ENCODE peak calls at places on chromosomes 16 and 17, in eight cellular contexts. Z is mucosa of descending colon, P is ovary, V is body of pancreas, U is heart left ventricle, Q is D721Med, E is mesothelial cell of epicardium, X is heart right ventricle. J is an unnamed sample.

GRCh38 chr16:21684199-21684598 is 20.4 kb downstream of the OTOA start:
- DNase-seq in Z (no peak), P (no peak), V (no peak), U (no peak), Q (no peak), E (no peak), X (no peak), J (no peak)

GRCh38 chr17:38569701-38570512 is 35.8 kb downstream of the SRCIN1 start:
- DNase-seq in Z (peak), P (no peak), V (no peak), U (no peak), Q (no peak), E (no peak), X (no peak), J (no peak)

GRCh38 chr17:61201211-61201610 is 198.4 kb upstream of the TBX2 start:
- DNase-seq in Z (no peak), P (no peak), V (no peak), U (no peak), Q (no peak), E (no peak), X (no peak), J (no peak)

GRCh38 chr16:424033-424622 is 1.3 kb upstream of the RAB11FIP3 start:
- DNase-seq in Z (no peak), P (peak), V (peak), U (peak), Q (no peak), E (no peak), X (no peak), J (no peak)

GRCh38 chr16:88430524-88431446 is 22.3 kb upstream of the ZFPM1 start:
- DNase-seq in Z (no peak), P (no peak), V (no peak), U (no peak), Q (no peak), E (no peak), X (peak), J (no peak)

GRCh38 chr16:88726981-88727380 is 20.7 kb downstream of the CTU2 start:
- DNase-seq in Z (no peak), P (no peak), V (no peak), U (no peak), Q (no peak), E (no peak), X (no peak), J (no peak)

GRCh38 chr16:11249233-11250061 is 6.6 kb downstream of the SOCS1 start:
- DNase-seq in Z (no peak), P (no peak), V (no peak), U (no peak), Q (no peak), E (no peak), X (no peak), J (no peak)

GRCh38 chr16:84194470-84195200 is 3.7 kb downstream of the ADAD2 start:
- DNase-seq in Z (peak), P (no peak), V (no peak), U (no peak), Q (no peak), E (no peak), X (no peak), J (no peak)

GRCh38 chr16:29729116-29729521 is 16.7 kb downstream of the C16orf54 start:
- DNase-seq in Z (no peak), P (peak), V (no peak), U (no peak), Q (peak), E (no peak), X (no peak), J (no peak)

DNA sequence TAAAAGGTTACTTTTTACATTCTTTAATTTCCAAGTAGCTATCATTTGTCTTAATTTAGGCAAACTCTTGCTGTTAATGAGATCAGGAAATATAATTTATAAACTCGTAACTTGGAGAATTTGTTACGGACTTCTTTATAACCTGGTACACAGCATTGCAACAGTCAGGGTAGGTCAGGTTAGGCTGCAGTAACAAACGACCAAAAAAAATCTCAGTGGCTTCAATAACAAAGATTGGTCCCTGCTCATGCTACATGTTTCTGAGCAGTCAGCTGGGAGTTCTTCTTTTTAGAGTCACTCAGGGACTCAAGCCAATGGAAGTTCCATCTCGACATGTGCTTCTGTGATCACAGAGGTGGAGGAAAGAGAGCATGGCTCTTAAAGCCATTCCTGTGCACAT is 110.1 kb downstream of the USP31 start:
- DNase-seq in Z (no peak), P (no peak), V (no peak), U (no peak), Q (no peak), E (no peak), X (no peak), J (no peak)
- TF ChIP-seq CTCF in Z (no peak), P (no peak), V (no peak), U (no peak), Q (no peak), E (no peak), X (no peak), J (no peak)

GRCh38 chr17:75752405-75753192 is 12.4 kb downstream of the GALK1 start:
- DNase-seq in Z (no peak), P (no peak), V (no peak), U (no peak), Q (no peak), E (no peak), X (no peak), J (no peak)
- TF ChIP-seq CTCF in Z (no peak), P (no peak), V (no peak), U (no peak), Q (no peak), E (no peak), X (no peak), J (no peak)

GRCh38 chr16:77043076-77043475 is 147.9 kb upstream of the MON1B start:
- DNase-seq in Z (no peak), P (no peak), V (peak), U (no peak), Q (no peak), E (no peak), X (no peak), J (no peak)
- TF ChIP-seq CTCF in Z (no peak), P (no peak), V (peak), U (no peak), Q (peak), E (no peak), X (peak), J (peak)

GRCh38 chr16:56576585-56577299 is 11.9 kb downstream of the MT4 start:
- DNase-seq in Z (peak), P (peak), V (peak), U (peak), Q (no peak), E (peak), X (peak), J (peak)
- TF ChIP-seq CTCF in Z (peak), P (peak), V (peak), U (peak), Q (no peak), E (peak), X (peak), J (peak)

DNA sequence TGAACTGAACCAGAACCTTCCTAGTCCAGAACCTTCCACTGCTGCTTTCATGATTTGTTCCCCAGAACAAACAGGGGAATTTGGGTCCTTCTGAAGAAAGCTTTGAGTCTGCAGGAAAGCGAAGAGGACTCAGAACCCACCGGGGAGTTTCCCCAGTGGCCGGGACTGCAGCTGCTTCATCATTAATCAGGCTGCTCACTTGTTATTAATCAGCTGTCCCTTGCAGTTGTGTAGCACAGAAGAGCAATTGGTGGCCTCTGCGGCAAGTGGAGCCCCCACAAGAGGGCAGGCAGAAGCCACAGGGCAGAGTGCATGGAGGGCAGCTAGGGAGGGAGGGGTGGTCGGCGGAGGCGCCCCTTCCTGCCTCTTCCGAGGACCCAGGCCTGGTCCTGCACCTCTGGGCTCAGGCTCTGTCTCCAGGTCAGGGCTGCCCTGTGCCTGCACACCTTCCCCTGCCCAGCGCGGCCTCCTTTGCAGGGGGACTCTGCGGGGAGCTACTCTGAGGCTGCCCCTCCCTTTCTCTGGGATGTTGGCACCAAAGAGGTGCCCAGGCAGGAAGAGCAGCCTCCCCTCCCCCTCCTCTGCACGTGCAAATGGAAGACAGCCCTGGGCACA is 6.9 kb downstream of the CCL17 start:
- DNase-seq in Z (no peak), P (no peak), V (no peak), U (no peak), Q (no peak), E (no peak), X (no peak), J (no peak)
- TF ChIP-seq CTCF in Z (no peak), P (no peak), V (no peak), U (no peak), Q (no peak), E (no peak), X (no peak), J (no peak)

DNA sequence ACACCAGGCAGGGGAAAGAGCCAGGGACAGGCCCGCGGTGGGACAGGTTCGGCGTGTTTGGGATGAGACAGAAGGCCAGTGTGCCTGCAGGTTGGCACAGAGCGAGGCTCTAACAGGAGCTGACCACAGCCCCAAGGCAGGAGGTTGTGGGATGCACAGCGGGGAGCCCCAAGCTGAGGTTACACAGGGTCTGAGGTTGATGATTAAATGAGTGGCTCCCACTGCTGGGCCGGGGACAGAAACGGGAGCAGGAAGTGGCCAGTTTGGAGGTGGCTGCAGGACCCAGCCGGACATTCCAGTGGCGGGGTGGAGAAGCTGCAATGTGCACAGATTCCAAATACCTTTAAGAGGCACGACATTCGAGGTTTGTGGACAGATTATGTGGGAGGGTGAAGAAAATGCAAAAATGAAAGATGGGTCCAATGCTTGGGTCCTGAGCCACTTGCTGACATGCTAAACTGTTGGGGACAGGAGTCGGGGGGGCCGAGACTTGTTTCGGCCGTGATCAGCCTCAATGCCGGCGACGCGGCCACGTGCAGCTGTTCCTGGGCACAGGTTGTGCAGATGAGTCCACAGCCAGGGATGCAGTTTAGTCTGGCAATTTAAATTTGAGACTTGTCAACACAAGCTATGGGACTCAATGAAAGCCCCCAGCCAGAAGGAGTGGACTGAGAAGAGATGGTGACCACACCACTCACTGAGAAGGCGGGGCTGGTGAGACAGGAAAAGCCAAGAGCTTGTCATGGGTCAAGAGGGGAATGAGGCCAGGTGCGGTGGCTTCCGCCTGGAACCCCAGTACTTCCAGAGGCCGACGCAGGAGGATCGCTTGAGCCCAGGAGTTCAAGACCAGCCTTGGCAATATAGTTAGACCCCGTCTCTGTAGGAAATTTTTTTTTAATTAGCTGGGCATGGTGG is 8.7 kb downstream of the ENPP7 start:
- DNase-seq in Z (no peak), P (no peak), V (peak), U (no peak), Q (no peak), E (no peak), X (no peak), J (no peak)
- TF ChIP-seq CTCF in Z (no peak), P (no peak), V (no peak), U (no peak), Q (no peak), E (no peak), X (no peak), J (no peak)

GRCh38 chr17:57499648-57500049 is 243.3 kb downstream of the MSI2 start:
- DNase-seq in Z (no peak), P (no peak), V (no peak), U (no peak), Q (no peak), E (no peak), X (no peak), J (no peak)
- TF ChIP-seq CTCF in Z (no peak), P (no peak), V (no peak), U (no peak), Q (no peak), E (no peak), X (no peak), J (no peak)

DNA sequence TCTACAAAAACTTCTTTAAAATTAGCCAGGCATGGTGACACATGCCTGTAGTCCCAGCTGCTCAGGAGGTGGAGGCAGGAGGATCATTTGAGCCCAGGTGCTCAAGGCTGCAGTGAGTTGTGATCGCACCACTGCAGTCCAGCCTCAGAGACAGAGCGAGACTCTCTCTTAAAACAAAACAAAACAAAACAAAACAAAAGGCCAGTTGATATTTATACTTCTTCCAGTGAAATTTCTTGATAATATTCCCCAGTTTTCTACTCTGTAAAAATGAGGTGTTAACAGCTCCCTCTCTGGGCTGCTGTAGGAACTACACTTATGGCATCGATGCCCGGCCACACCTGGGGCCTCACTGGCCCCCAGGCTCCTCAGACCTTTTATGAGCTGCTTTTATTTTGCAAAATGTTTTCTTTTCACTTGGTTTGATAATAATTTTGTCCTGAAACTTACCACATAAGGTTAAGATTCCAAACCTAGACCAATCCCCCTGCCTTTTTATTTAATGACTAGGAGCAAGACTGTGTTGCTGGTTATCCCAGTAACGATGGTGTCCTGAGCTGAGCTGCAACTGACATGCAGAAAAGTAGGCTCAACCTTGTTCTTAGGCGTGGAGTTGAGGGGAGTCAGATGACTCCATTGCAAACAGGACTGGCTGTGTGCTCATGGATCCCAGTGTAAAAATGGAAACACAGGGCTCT is 17.6 kb downstream of the MAPK8IP3 start:
- DNase-seq in Z (no peak), P (no peak), V (peak), U (no peak), Q (no peak), E (peak), X (no peak), J (no peak)
- TF ChIP-seq CTCF in Z (peak), P (peak), V (peak), U (peak), Q (peak), E (peak), X (peak), J (peak)

GRCh38 chr17:78133971-78134898 is 3.7 kb downstream of the TMC8 start:
- DNase-seq in Z (peak), P (no peak), V (peak), U (no peak), Q (peak), E (no peak), X (no peak), J (peak)
- TF ChIP-seq CTCF in Z (peak), P (no peak), V (peak), U (peak), Q (peak), E (peak), X (peak), J (peak)